ENCODE peak calls at places on chromosome 6, in six cellular contexts. Z is NCI-H226, Q is breast epithelium, F is AG04450, Y is HepG2, L is left colon. A is an unnamed sample.

GRCh38 chr6:159149641-159150040 is 19.6 kb upstream of the FNDC1 start:
- DNase-seq in Z (no peak), Y (no peak), Q (no peak), F (no peak), L (no peak), A (no peak)

GRCh38 chr6:20642441-20642840 is 108.2 kb downstream of the CDKAL1 start:
- DNase-seq in L (no peak), Y (peak), Q (no peak), F (no peak), Z (no peak), A (no peak)

GRCh38 chr6:14775528-14775927 is 470.3 kb upstream of the JARID2 start:
- DNase-seq in Z (no peak), L (no peak), Y (no peak), F (no peak), Q (no peak), A (no peak)

GRCh38 chr6:14682821-14683220 is 563.0 kb upstream of the JARID2 start:
- DNase-seq in F (no peak), Z (peak), L (no peak), Q (no peak), Y (no peak), A (no peak)

GRCh38 chr6:2792330-2792729 is 27.1 kb downstream of the WRNIP1 start:
- DNase-seq in Q (no peak), Z (peak), F (no peak), Y (no peak), L (no peak), A (peak)

GRCh38 chr6:16404456-16404855 is 166.1 kb downstream of the GMPR start:
- DNase-seq in L (no peak), Z (no peak), F (no peak), Y (no peak), Q (no peak), A (no peak)

GRCh38 chr6:26157150-26157837 is 70.1 kb downstream of the HFE start:
- DNase-seq in Q (peak), L (peak), Y (no peak), Z (peak), F (no peak), A (peak)

GRCh38 chr6:151389640-151390275 is 1.6 kb downstream of the ZBTB2 start:
- DNase-seq in Y (peak), F (no peak), Q (peak), L (peak), Z (peak), A (peak)

GRCh38 chr6:70310063-70310694 is 7.3 kb upstream of the COL9A1 start:
- DNase-seq in Q (no peak), Y (peak), L (no peak), F (no peak), Z (peak), A (peak)

GRCh38 chr6:2857580-2858337 is 16.1 kb upstream of the SERPINB1 start:
- DNase-seq in F (no peak), Z (peak), Y (no peak), Q (no peak), L (no peak), A (no peak)

GRCh38 chr6:112205521-112206458 is 48.6 kb downstream of the LAMA4 start:
- DNase-seq in F (no peak), Z (peak), Q (no peak), Y (no peak), L (no peak), A (no peak)

A was measured in small intestine.